ENCODE peak calls at places on chromosomes 5 and 9, in five cellular contexts. X is NCI-H1417, M is psoas muscle, N is T follicular helper cell, Y is AG09309. Z is an unnamed sample.

GRCh38 chr5:159459951-159460538 is 129.8 kb upstream of the IL12B start:
- DNase-seq in X (peak; percentile 39), Y (no peak), M (no peak), N (no peak), Z (no peak)

GRCh38 chr5:144336619-144337018 is 165.9 kb downstream of the KCTD16 start:
- DNase-seq in X (peak; percentile 10), M (no peak), N (no peak), Y (no peak), Z (no peak)

GRCh38 chr9:37811906-37812476 is 11.4 kb downstream of the DCAF10 start:
- DNase-seq in X (no peak), M (no peak), N (no peak), Y (no peak), Z (no peak)

GRCh38 chr5:54895816-54896341 is 89.5 kb downstream of the ESM1 start:
- DNase-seq in X (peak; percentile 72), N (no peak), M (no peak), Y (peak; percentile 25), Z (no peak)

GRCh38 chr5:24538345-24538744 is 106.4 kb downstream of the CDH10 start:
- DNase-seq in Y (no peak), N (no peak), X (no peak), M (no peak), Z (no peak)

GRCh38 chr5:33692983-33693382 is 198.8 kb downstream of the ADAMTS12 start:
- DNase-seq in X (no peak), N (no peak), M (no peak), Y (no peak), Z (no peak)

GRCh38 chr9:99720455-99721050 is 101.1 kb upstream of the NR4A3 start:
- DNase-seq in X (no peak), N (no peak), M (no peak), Y (peak; percentile 10), Z (no peak)

GRCh38 chr9:128454991-128455390 is 815 bp upstream of the ODF2 start:
- DNase-seq in M (no peak), N (no peak), X (peak; percentile 87), Y (no peak), Z (no peak)

GRCh38 chr9:98410185-98410697 is 154.8 kb upstream of the TBC1D2 start:
- DNase-seq in N (no peak), M (no peak), Y (peak; percentile 78), X (no peak), Z (no peak)

GRCh38 chr5:137899493-137899892 is 10.2 kb downstream of the PKD2L2 start:
- DNase-seq in Y (no peak), X (no peak), N (no peak), M (no peak), Z (no peak)

GRCh38 chr9:93951655-93952118 is 3.5 kb downstream of the BARX1 start:
- DNase-seq in N (no peak), Y (no peak), X (no peak), M (no peak), Z (no peak)

GRCh38 chr5:179468696-179469095 is 81.7 kb upstream of the RUFY1 start:
- DNase-seq in Y (no peak), M (no peak), X (no peak), N (no peak), Z (no peak)

GRCh38 chr9:102594216-102594615 is 400.9 kb upstream of the CYLC2 start:
- DNase-seq in Y (no peak), X (no peak), M (no peak), N (no peak), Z (no peak)

GRCh38 chr9:77210116-77210515 is 32.8 kb downstream of the VPS13A start:
- DNase-seq in X (no peak), M (no peak), Y (no peak), N (no peak), Z (no peak)

GRCh38 chr5:7970816-7971215 is 101.9 kb downstream of the MTRR start:
- DNase-seq in N (no peak), M (no peak), Y (no peak), X (no peak), Z (no peak)

GRCh38 chr5:168291961-168292782 is 727 bp downstream of the WWC1 start:
- DNase-seq in M (no peak), Y (no peak), N (no peak), X (peak; percentile 55), Z (no peak)

GRCh38 chr9:93116049-93116961 is 17.7 kb downstream of the NINJ1 start:
- DNase-seq in N (no peak), M (peak; percentile 77), X (no peak), Y (no peak), Z (no peak)

GRCh38 chr5:127656825-127657224 is 7.9 kb downstream of the CTXN3 start:
- DNase-seq in Y (no peak), N (no peak), X (no peak), M (no peak), Z (no peak)

GRCh38 chr5:468401-468800 is 25.4 kb downstream of the EXOC3 start:
- DNase-seq in N (no peak), Y (no peak), M (no peak), X (no peak), Z (no peak)

GRCh38 chr5:14777932-14778788 is 93.4 kb downstream of the ANKH start:
- DNase-seq in X (no peak), Y (no peak), M (no peak), N (no peak), Z (no peak)

GRCh38 chr5:145957388-145957787 is 21.0 kb downstream of the SH3RF2 start:
- DNase-seq in N (no peak), X (no peak), M (no peak), Y (no peak), Z (no peak)

GRCh38 chr9:11275158-11275695 is 662.4 kb upstream of the PTPRD start:
- DNase-seq in X (no peak), Y (no peak), N (no peak), M (no peak), Z (no peak)